ENCODE peak calls at places on chromosomes 2 and 18, in ten cellular contexts. E, F, L, G, D, P, X, J, N and A are unnamed samples. For H3K4me1 and H3K27me3, the result is how much of the 10 kb centered on the place peaks cover.

GRCh38 chr2:190340369-190340768 is 3.0 kb upstream of the INPP1 start:
- DNase-seq in J (no peak), D (no peak), E (no peak), L (no peak), N (no peak), F (no peak), G (no peak), X (no peak), P (no peak), A (no peak)

GRCh38 chr18:12750076-12750707 is 47.4 kb downstream of the PSMG2 start:
- DNase-seq in G (no peak), N (no peak), F (no peak), E (peak), X (no peak), L (no peak), D (no peak), P (no peak), J (no peak), A (no peak)

GRCh38 chr2:107324166-107324565 is 438.2 kb upstream of the ST6GAL2 start:
- DNase-seq in E (no peak), G (no peak), F (no peak), J (no peak), X (no peak), P (no peak), N (no peak), D (no peak), L (no peak), A (no peak)

GRCh38 chr2:153455403-153455802 is 23.2 kb downstream of the RPRM start:
- DNase-seq in G (peak), D (no peak), E (no peak), X (peak), P (no peak), L (no peak), J (no peak), F (no peak), N (no peak), A (no peak)

GRCh38 chr18:68660355-68661183 is 54.3 kb downstream of the TMX3 start:
- DNase-seq in J (no peak), E (peak), F (no peak), L (no peak), G (no peak), P (no peak), N (no peak), X (no peak), D (no peak), A (no peak)

GRCh38 chr2:68943581-68944568 is 8.8 kb downstream of the GKN2 start:
- DNase-seq in P (peak), L (peak), G (no peak), E (peak), D (no peak), F (peak), X (peak), J (peak), N (peak), A (peak)

GRCh38 chr2:190466819-190467444 is 58.8 kb downstream of the MFSD6 start:
- DNase-seq in X (no peak), D (no peak), P (no peak), E (no peak), F (no peak), J (no peak), G (no peak), L (no peak), N (no peak), A (no peak)

GRCh38 chr18:9774150-9774549 is 66.0 kb downstream of the RAB31 start:
- DNase-seq in G (no peak), N (no peak), X (no peak), L (no peak), F (no peak), J (no peak), P (no peak), D (no peak), E (no peak), A (no peak)

GRCh38 chr18:21830533-21830932 is 89.9 kb downstream of the MIB1 start:
- DNase-seq in P (no peak), L (no peak), N (no peak), X (no peak), F (no peak), J (no peak), G (no peak), E (no peak), D (no peak), A (no peak)

GRCh38 chr2:8472545-8473361 is 209.1 kb upstream of the ID2 start:
- DNase-seq in N (no peak), P (no peak), D (no peak), E (no peak), G (no peak), J (no peak), L (no peak), F (no peak), X (no peak), A (peak)

GRCh38 chr18:13433685-13434084 is 215.1 kb downstream of the LDLRAD4 start:
- DNase-seq in J (no peak), G (no peak), F (no peak), N (no peak), L (no peak), P (no peak), D (no peak), X (no peak), E (no peak), A (no peak)

GRCh38 chr2:168247341-168248305 is at the start of gene STK39:
- DNase-seq in L (peak), G (peak), X (peak), P (peak), E (peak), N (peak), D (peak), J (peak), F (peak), A (peak)

GRCh38 chr2:237232166-237232565 is 146.5 kb downstream of the COPS8 start:
- DNase-seq in X (no peak), F (no peak), N (no peak), D (no peak), E (no peak), L (no peak), J (no peak), P (no peak), G (no peak), A (no peak)

GRCh38 chr2:114550895-114551793 is 108.7 kb downstream of the DPP10 start:
- DNase-seq in N (peak), F (no peak), D (no peak), E (peak), J (peak), P (peak), L (peak), X (no peak), G (no peak), A (peak)

GRCh38 chr2:98913916-98914712 is 21.9 kb downstream of the CRACDL start:
- DNase-seq in D (peak), F (no peak), X (peak), J (peak), E (no peak), L (peak), P (no peak), G (no peak), N (no peak), A (peak)

GRCh38 chr2:178829299-178829698 is 22.1 kb upstream of the TTN start:
- DNase-seq in N (no peak), E (peak), F (no peak), J (no peak), X (no peak), P (no peak), D (no peak), G (no peak), L (no peak), A (no peak)

GRCh38 chr18:31041346-31042067 is 1.0 kb downstream of the DSC3 start:
- DNase-seq in X (peak), P (peak), J (no peak), N (no peak), D (peak), L (no peak), F (no peak), G (peak), E (no peak), A (no peak)

GRCh38 chr2:3839489-3839888 is 136.1 kb downstream of the DCDC2C start:
- DNase-seq in X (no peak), P (no peak), G (no peak), F (no peak), L (no peak), N (no peak), J (no peak), D (no peak), E (no peak), A (no peak)

GRCh38 chr2:28824207-28824606 is 13.6 kb downstream of the SPDYA start:
- DNase-seq in J (no peak), N (no peak), L (no peak), X (no peak), G (no peak), P (no peak), F (no peak), D (no peak), E (no peak), A (no peak)

GRCh38 chr2:157938556-157938955 is 62.4 kb upstream of the ACVR1 start:
- DNase-seq in J (no peak), N (no peak), E (peak), L (no peak), F (no peak), P (no peak), X (no peak), G (no peak), D (peak), A (no peak)

GRCh38 chr18:11857177-11857887 is 6.1 kb downstream of the CHMP1B start:
- DNase-seq in N (peak), E (peak), F (peak), D (no peak), X (no peak), P (peak), G (peak), J (no peak), L (peak), A (peak)

GRCh38 chr2:169493360-169493759 is 14.1 kb downstream of the BBS5 start:
- DNase-seq in P (no peak), X (no peak), F (no peak), L (no peak), D (no peak), N (no peak), J (no peak), G (no peak), E (no peak), A (no peak)

GRCh38 chr2:95316466-95317122 is 19.4 kb downstream of the KCNIP3 start:
- DNase-seq in N (no peak), G (no peak), J (no peak), L (no peak), D (no peak), F (no peak), E (peak), X (no peak), P (no peak), A (no peak)

GRCh38 chr2:216111122-216111521 is 2.0 kb downstream of the XRCC5 start:
- DNase-seq in D (no peak), F (no peak), G (no peak), X (no peak), N (no peak), J (no peak), P (no peak), L (no peak), E (no peak), A (no peak)

GRCh38 chr2:228410051-228410450 is 228.6 kb upstream of the SPHKAP start:
- DNase-seq in L (no peak), F (no peak), G (no peak), P (no peak), N (no peak), X (no peak), D (no peak), J (no peak), E (no peak), A (no peak)

GRCh38 chr2:1968222-1968987 is 224.1 kb upstream of the PXDN start:
- DNase-seq in N (no peak), D (no peak), L (no peak), E (no peak), G (no peak), J (no peak), F (no peak), P (no peak), X (no peak), A (no peak)

GRCh38 chr2:25236736-25237135 is 68.4 kb upstream of the POMC start:
- DNase-seq in P (no peak), X (no peak), D (no peak), J (no peak), F (no peak), N (no peak), E (no peak), L (no peak), G (no peak), A (no peak)

GRCh38 chr2:135245055-135245454 is 193.0 kb downstream of the RAB3GAP1 start:
- DNase-seq in X (no peak), D (no peak), N (no peak), E (peak), P (no peak), F (no peak), L (no peak), G (no peak), J (no peak), A (no peak)

GRCh38 chr18:45998244-45998643 is 31.1 kb upstream of the EPG5 start:
- DNase-seq in J (no peak), L (no peak), D (no peak), E (no peak), P (no peak), F (no peak), G (no peak), X (no peak), N (no peak), A (no peak)
- H3K4me3 ChIP-seq in J (no peak), L (no peak), D (no peak), E (no peak), P (no peak), F (no peak), G (no peak), X (no peak), N (no peak), A (no peak)

GRCh38 chr2:42106257-42106816 is 58.5 kb downstream of the PKDCC start:
- DNase-seq in F (no peak), N (no peak), D (no peak), G (no peak), E (no peak), P (no peak), L (no peak), J (no peak), X (no peak), A (no peak)
- H3K4me1 ChIP-seq in F (under half), N (under half), D (under half), G (under half), E (under half), P (under half), L (under half), J (under half), X (half or more), A (under half)

GRCh38 chr2:80302001-80302464 is 2.5 kb downstream of the LRRTM1 start:
- DNase-seq in F (no peak), E (no peak), P (no peak), N (no peak), D (peak), J (no peak), X (no peak), G (no peak), L (no peak), A (no peak)

GRCh38 chr2:80303006-80303741 is 1.4 kb downstream of the LRRTM1 start:
- DNase-seq in N (no peak), D (peak), L (no peak), P (no peak), E (no peak), X (no peak), J (no peak), G (peak), F (no peak), A (no peak)

GRCh38 chr2:80304522-80304878 is at the start of gene LRRTM1:
- DNase-seq in N (peak), D (peak), P (no peak), F (no peak), G (no peak), L (no peak), J (no peak), X (peak), E (no peak), A (no peak)

GRCh38 chr2:80303825-80304521 is 579 bp downstream of the LRRTM1 start:
- DNase-seq in E (no peak), N (no peak), P (no peak), J (no peak), F (no peak), L (no peak), G (no peak), X (peak), D (peak), A (no peak)

GRCh38 chr2:80302465-80303005 is 2.0 kb downstream of the LRRTM1 start:
- DNase-seq in P (no peak), D (peak), X (no peak), L (no peak), N (no peak), E (no peak), F (no peak), G (no peak), J (no peak), A (no peak)
- H3K27me3 ChIP-seq in P (under half), D (half or more), X (half or more), L (under half), N (under half), E (half or more), F (half or more), G (under half), J (under half), A (under half)

GRCh38 chr18:67354692-67355091 is 161.8 kb downstream of the DSEL start:
- DNase-seq in F (no peak), P (no peak), J (no peak), L (no peak), N (no peak), G (no peak), D (no peak), X (no peak), E (no peak), A (no peak)

GRCh38 chr18:67362906-67363305 is 153.6 kb downstream of the DSEL start:
- DNase-seq in E (no peak), X (no peak), G (no peak), D (no peak), P (no peak), F (no peak), N (no peak), J (no peak), L (no peak), A (no peak)

GRCh38 chr18:67358947-67359346 is 157.6 kb downstream of the DSEL start:
- DNase-seq in D (no peak), E (no peak), F (no peak), X (no peak), G (peak), J (no peak), L (no peak), P (no peak), N (no peak), A (no peak)

GRCh38 chr18:67363694-67364093 is 152.8 kb downstream of the DSEL start:
- DNase-seq in N (no peak), D (no peak), X (no peak), P (no peak), E (no peak), F (no peak), J (no peak), G (no peak), L (no peak), A (no peak)

GRCh38 chr18:67359868-67360838 is 156.4 kb downstream of the DSEL start:
- DNase-seq in D (no peak), G (no peak), L (no peak), P (no peak), J (no peak), F (peak), E (peak), N (peak), X (no peak), A (peak)
- H3K4me3 ChIP-seq in D (no peak), G (peak), L (peak), P (no peak), J (no peak), F (peak), E (peak), N (peak), X (peak), A (peak)